ENCODE peak calls at places on chromosomes 5 and 9, in ten cellular contexts. One of them, this sample, is unnamed.

GRCh38 chr5:124670672-124671592 is 75.5 kb downstream of the ZNF608 start:
- DNase-seq in left ventricle myocardium inferior: no peak
- DNase-seq in GM23248: no peak
- DNase-seq in vagina: no peak
- DNase-seq in esophagus squamous epithelium: no peak
- DNase-seq in mesendoderm: no peak
- DNase-seq in AG09309: no peak
- DNase-seq in CD8-positive, alpha-beta T cell: no peak
- DNase-seq in prostate gland: no peak
- DNase-seq in K562: no peak
- DNase-seq in this sample: no peak

GRCh38 chr9:134437417-134438203 is 111.4 kb downstream of the RXRA start:
- DNase-seq in left ventricle myocardium inferior: no peak
- DNase-seq in GM23248: no peak
- DNase-seq in vagina: no peak
- DNase-seq in esophagus squamous epithelium: no peak
- DNase-seq in mesendoderm: no peak
- DNase-seq in AG09309: no peak
- DNase-seq in CD8-positive, alpha-beta T cell: no peak
- DNase-seq in prostate gland: no peak
- DNase-seq in K562: no peak
- DNase-seq in this sample: no peak

GRCh38 chr5:133977161-133977787 is 8.8 kb upstream of the C5orf15 start:
- DNase-seq in left ventricle myocardium inferior: no peak
- DNase-seq in GM23248: no peak
- DNase-seq in vagina: no peak
- DNase-seq in esophagus squamous epithelium: no peak
- DNase-seq in mesendoderm: no peak
- DNase-seq in AG09309: no peak
- DNase-seq in CD8-positive, alpha-beta T cell: no peak
- DNase-seq in prostate gland: no peak
- DNase-seq in K562: no peak
- DNase-seq in this sample: no peak

GRCh38 chr5:58582411-58583393 is at the start of gene RAB3C:
- DNase-seq in left ventricle myocardium inferior: peak; percentile 89
- DNase-seq in GM23248: peak; percentile 97
- DNase-seq in vagina: no peak
- DNase-seq in esophagus squamous epithelium: peak; percentile 54
- DNase-seq in mesendoderm: peak; percentile 98
- DNase-seq in AG09309: peak; percentile 70
- DNase-seq in CD8-positive, alpha-beta T cell: no peak
- DNase-seq in prostate gland: peak; percentile 82
- DNase-seq in K562: peak; percentile 23
- DNase-seq in this sample: peak; percentile 53

GRCh38 chr5:32932231-32932935 is 221.3 kb downstream of the NPR3 start:
- DNase-seq in left ventricle myocardium inferior: no peak
- DNase-seq in GM23248: peak; percentile 19
- DNase-seq in vagina: no peak
- DNase-seq in esophagus squamous epithelium: no peak
- DNase-seq in mesendoderm: no peak
- DNase-seq in AG09309: no peak
- DNase-seq in CD8-positive, alpha-beta T cell: no peak
- DNase-seq in prostate gland: no peak
- DNase-seq in K562: no peak
- DNase-seq in this sample: no peak

GRCh38 chr9:96486351-96487029 is 36.5 kb downstream of the HABP4 start:
- DNase-seq in left ventricle myocardium inferior: peak; percentile 79
- DNase-seq in GM23248: peak; percentile 92
- DNase-seq in vagina: no peak
- DNase-seq in esophagus squamous epithelium: no peak
- DNase-seq in mesendoderm: no peak
- DNase-seq in AG09309: peak; percentile 80
- DNase-seq in CD8-positive, alpha-beta T cell: no peak
- DNase-seq in prostate gland: no peak
- DNase-seq in K562: no peak
- DNase-seq in this sample: peak; percentile 45

GRCh38 chr9:73152445-73152844 is 780 bp downstream of the ANXA1 start:
- DNase-seq in left ventricle myocardium inferior: no peak
- DNase-seq in GM23248: peak; percentile 87
- DNase-seq in vagina: no peak
- DNase-seq in esophagus squamous epithelium: no peak
- DNase-seq in mesendoderm: peak; percentile 77
- DNase-seq in AG09309: no peak
- DNase-seq in CD8-positive, alpha-beta T cell: no peak
- DNase-seq in prostate gland: no peak
- DNase-seq in K562: no peak
- DNase-seq in this sample: no peak

GRCh38 chr5:152072076-152072475 is 147.4 kb upstream of the GLRA1 start:
- DNase-seq in left ventricle myocardium inferior: peak; percentile 41
- DNase-seq in GM23248: no peak
- DNase-seq in vagina: no peak
- DNase-seq in esophagus squamous epithelium: no peak
- DNase-seq in mesendoderm: peak; percentile 35
- DNase-seq in AG09309: no peak
- DNase-seq in CD8-positive, alpha-beta T cell: no peak
- DNase-seq in prostate gland: no peak
- DNase-seq in K562: no peak
- DNase-seq in this sample: no peak

GRCh38 chr9:133823189-133824105 is 85.3 kb upstream of the SARDH start:
- DNase-seq in left ventricle myocardium inferior: no peak
- DNase-seq in GM23248: no peak
- DNase-seq in vagina: no peak
- DNase-seq in esophagus squamous epithelium: no peak
- DNase-seq in mesendoderm: no peak
- DNase-seq in AG09309: no peak
- DNase-seq in CD8-positive, alpha-beta T cell: no peak
- DNase-seq in prostate gland: no peak
- DNase-seq in K562: no peak
- DNase-seq in this sample: no peak

GRCh38 chr5:151787817-151788216 is 16.1 kb downstream of the G3BP1 start:
- DNase-seq in left ventricle myocardium inferior: no peak
- DNase-seq in GM23248: no peak
- DNase-seq in vagina: no peak
- DNase-seq in esophagus squamous epithelium: no peak
- DNase-seq in mesendoderm: no peak
- DNase-seq in AG09309: no peak
- DNase-seq in CD8-positive, alpha-beta T cell: no peak
- DNase-seq in prostate gland: no peak
- DNase-seq in K562: no peak
- DNase-seq in this sample: no peak

GRCh38 chr5:134577796-134578577 is 52.5 kb downstream of the JADE2 start:
- DNase-seq in left ventricle myocardium inferior: peak; percentile 80
- DNase-seq in GM23248: peak; percentile 91
- DNase-seq in vagina: no peak
- DNase-seq in esophagus squamous epithelium: no peak
- DNase-seq in mesendoderm: peak; percentile 88
- DNase-seq in AG09309: peak; percentile 39
- DNase-seq in CD8-positive, alpha-beta T cell: peak; percentile 75
- DNase-seq in prostate gland: peak; percentile 78
- DNase-seq in K562: peak; percentile 85
- DNase-seq in this sample: no peak

DNA sequence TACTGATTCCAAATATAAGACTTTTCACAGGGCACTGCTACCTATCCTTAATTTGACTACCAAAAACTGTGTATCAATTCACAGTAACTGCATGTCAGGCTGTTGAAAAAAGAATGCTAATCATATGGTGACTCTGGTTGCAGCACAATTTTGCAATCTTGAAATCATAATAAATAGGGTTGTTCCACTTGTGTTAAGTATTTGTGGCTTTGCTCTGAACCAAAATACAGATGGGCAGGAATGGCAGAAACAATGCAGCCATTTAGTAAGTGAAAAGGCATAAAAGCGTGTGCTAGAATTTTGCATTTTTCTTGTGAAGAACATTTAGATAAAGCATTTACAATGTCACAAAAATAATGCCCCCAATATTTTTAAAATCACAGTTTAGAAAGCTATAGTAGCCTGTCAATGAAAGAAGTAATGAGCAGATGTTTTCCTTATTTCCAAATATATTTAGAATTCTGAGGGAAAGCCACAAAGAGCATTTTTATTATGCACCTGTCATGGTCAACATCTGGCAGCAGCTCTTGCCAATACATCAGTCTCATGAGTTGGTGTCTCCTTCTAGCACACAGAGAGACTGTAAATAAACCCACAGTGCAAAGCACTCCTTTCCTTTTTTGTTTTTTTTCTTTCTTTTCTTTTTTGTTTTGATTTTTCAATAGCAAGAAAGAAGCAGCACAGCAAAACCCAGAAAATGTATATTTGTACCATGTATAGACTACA is 54.8 kb upstream of the PAM start:
- DNase-seq in left ventricle myocardium inferior: no peak
- DNase-seq in GM23248: no peak
- DNase-seq in vagina: no peak
- DNase-seq in esophagus squamous epithelium: no peak
- DNase-seq in mesendoderm: no peak
- DNase-seq in AG09309: no peak
- DNase-seq in CD8-positive, alpha-beta T cell: no peak
- DNase-seq in prostate gland: no peak
- DNase-seq in K562: no peak
- DNase-seq in this sample: no peak
- H3K4me3 ChIP-seq in left ventricle myocardium inferior: no peak overlapping the region
- H3K4me3 ChIP-seq in GM23248: no peak overlapping the region
- H3K4me3 ChIP-seq in vagina: no peak overlapping the region
- H3K4me3 ChIP-seq in esophagus squamous epithelium: no peak overlapping the region
- H3K4me3 ChIP-seq in mesendoderm: no peak overlapping the region
- H3K4me3 ChIP-seq in AG09309: no peak overlapping the region
- H3K4me3 ChIP-seq in CD8-positive, alpha-beta T cell: no peak overlapping the region
- H3K4me3 ChIP-seq in prostate gland: no peak overlapping the region
- H3K4me3 ChIP-seq in K562: no peak overlapping the region
- H3K4me3 ChIP-seq in this sample: no peak overlapping the region

GRCh38 chr9:136599811-136600660 is 54.2 kb upstream of the NOTCH1 start:
- DNase-seq in left ventricle myocardium inferior: no peak
- DNase-seq in GM23248: no peak
- DNase-seq in vagina: no peak
- DNase-seq in esophagus squamous epithelium: no peak
- DNase-seq in mesendoderm: peak; percentile 50
- DNase-seq in AG09309: no peak
- DNase-seq in CD8-positive, alpha-beta T cell: no peak
- DNase-seq in prostate gland: no peak
- DNase-seq in K562: no peak
- DNase-seq in this sample: no peak

GRCh38 chr9:136596630-136597031 is 50.8 kb upstream of the NOTCH1 start:
- DNase-seq in left ventricle myocardium inferior: no peak
- DNase-seq in GM23248: no peak
- DNase-seq in vagina: no peak
- DNase-seq in esophagus squamous epithelium: no peak
- DNase-seq in mesendoderm: no peak
- DNase-seq in AG09309: no peak
- DNase-seq in CD8-positive, alpha-beta T cell: no peak
- DNase-seq in prostate gland: no peak
- DNase-seq in K562: no peak
- DNase-seq in this sample: no peak

GRCh38 chr9:136597965-136598364 is 52.1 kb upstream of the NOTCH1 start:
- DNase-seq in left ventricle myocardium inferior: no peak
- DNase-seq in GM23248: no peak
- DNase-seq in vagina: no peak
- DNase-seq in esophagus squamous epithelium: no peak
- DNase-seq in mesendoderm: no peak
- DNase-seq in AG09309: no peak
- DNase-seq in CD8-positive, alpha-beta T cell: no peak
- DNase-seq in prostate gland: no peak
- DNase-seq in K562: no peak
- DNase-seq in this sample: no peak

GRCh38 chr9:136597141-136597885 is 51.5 kb upstream of the NOTCH1 start:
- DNase-seq in left ventricle myocardium inferior: no peak
- DNase-seq in GM23248: no peak
- DNase-seq in vagina: no peak
- DNase-seq in esophagus squamous epithelium: no peak
- DNase-seq in mesendoderm: no peak
- DNase-seq in AG09309: no peak
- DNase-seq in CD8-positive, alpha-beta T cell: no peak
- DNase-seq in prostate gland: no peak
- DNase-seq in K562: no peak
- DNase-seq in this sample: no peak

DNA sequence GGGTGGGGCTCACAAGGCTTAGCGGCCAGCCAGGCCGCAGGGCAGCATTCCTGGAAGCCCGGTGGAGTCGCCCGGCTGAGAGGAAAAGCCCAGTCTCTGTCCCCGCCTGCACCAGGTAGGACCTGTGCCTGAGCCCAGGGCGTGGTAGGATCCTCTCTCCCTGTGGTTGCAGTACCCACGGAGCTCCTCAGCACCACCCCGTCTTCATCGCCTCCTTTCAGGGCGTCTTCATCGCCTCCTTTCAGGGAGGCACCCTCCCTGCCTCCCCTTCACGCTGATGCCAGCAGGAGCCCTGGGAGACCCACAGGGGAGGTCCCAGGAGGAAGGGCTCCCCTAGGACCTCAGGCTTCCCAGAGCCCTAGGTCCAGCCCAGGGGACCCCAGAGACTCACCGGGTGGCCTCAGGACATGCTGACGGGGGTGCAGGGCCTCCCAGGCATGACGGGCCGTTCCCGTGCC is 53.3 kb upstream of the NOTCH1 start:
- DNase-seq in left ventricle myocardium inferior: no peak
- DNase-seq in GM23248: no peak
- DNase-seq in vagina: no peak
- DNase-seq in esophagus squamous epithelium: no peak
- DNase-seq in mesendoderm: no peak
- DNase-seq in AG09309: no peak
- DNase-seq in CD8-positive, alpha-beta T cell: no peak
- DNase-seq in prostate gland: no peak
- DNase-seq in K562: no peak
- DNase-seq in this sample: no peak
- H3K4me3 ChIP-seq in left ventricle myocardium inferior: no peak overlapping the region
- H3K4me3 ChIP-seq in GM23248: no peak overlapping the region
- H3K4me3 ChIP-seq in vagina: no peak overlapping the region
- H3K4me3 ChIP-seq in esophagus squamous epithelium: no peak overlapping the region
- H3K4me3 ChIP-seq in mesendoderm: no peak overlapping the region
- H3K4me3 ChIP-seq in AG09309: no peak overlapping the region
- H3K4me3 ChIP-seq in CD8-positive, alpha-beta T cell: no peak overlapping the region
- H3K4me3 ChIP-seq in prostate gland: no peak overlapping the region
- H3K4me3 ChIP-seq in K562: no peak overlapping the region
- H3K4me3 ChIP-seq in this sample: no peak overlapping the region

GRCh38 chr5:55569513-55569865 is 34.7 kb upstream of the PLPP1 start:
- DNase-seq in left ventricle myocardium inferior: no peak
- DNase-seq in GM23248: no peak
- DNase-seq in vagina: no peak
- DNase-seq in esophagus squamous epithelium: no peak
- DNase-seq in mesendoderm: peak; percentile 27
- DNase-seq in AG09309: no peak
- DNase-seq in CD8-positive, alpha-beta T cell: no peak
- DNase-seq in prostate gland: no peak
- DNase-seq in K562: no peak
- DNase-seq in this sample: no peak
- H3K4me3 ChIP-seq in left ventricle myocardium inferior: no peak overlapping the region
- H3K4me3 ChIP-seq in GM23248: no peak overlapping the region
- H3K4me3 ChIP-seq in vagina: no peak overlapping the region
- H3K4me3 ChIP-seq in esophagus squamous epithelium: no peak overlapping the region
- H3K4me3 ChIP-seq in mesendoderm: no peak overlapping the region
- H3K4me3 ChIP-seq in AG09309: no peak overlapping the region
- H3K4me3 ChIP-seq in CD8-positive, alpha-beta T cell: no peak overlapping the region
- H3K4me3 ChIP-seq in prostate gland: no peak overlapping the region
- H3K4me3 ChIP-seq in K562: no peak overlapping the region
- H3K4me3 ChIP-seq in this sample: no peak overlapping the region

DNA sequence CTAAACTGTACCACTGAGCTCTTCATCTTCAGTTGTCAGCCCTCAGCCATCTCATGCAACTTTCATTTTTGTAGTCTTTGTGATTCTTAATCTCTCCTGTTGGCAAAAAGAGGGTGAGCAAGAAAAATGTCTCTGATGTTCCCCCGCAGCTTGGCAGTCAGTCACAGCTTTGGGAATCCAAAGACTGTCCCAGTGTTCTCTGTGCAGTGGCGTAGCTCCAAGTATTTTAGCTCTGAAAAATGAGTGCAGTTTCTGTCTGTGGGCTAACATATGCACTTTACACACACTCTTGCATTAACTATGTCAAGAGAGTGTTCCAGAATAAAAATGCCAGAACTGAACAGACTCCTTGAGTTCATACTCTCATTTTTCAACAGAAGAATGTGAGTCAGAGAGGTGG is 372.1 kb downstream of the TMEM232 start:
- DNase-seq in left ventricle myocardium inferior: no peak
- DNase-seq in GM23248: peak; percentile 45
- DNase-seq in vagina: no peak
- DNase-seq in esophagus squamous epithelium: no peak
- DNase-seq in mesendoderm: no peak
- DNase-seq in AG09309: no peak
- DNase-seq in CD8-positive, alpha-beta T cell: no peak
- DNase-seq in prostate gland: no peak
- DNase-seq in K562: no peak
- DNase-seq in this sample: no peak
- H3K4me3 ChIP-seq in left ventricle myocardium inferior: no peak overlapping the region
- H3K4me3 ChIP-seq in GM23248: no peak overlapping the region
- H3K4me3 ChIP-seq in vagina: no peak overlapping the region
- H3K4me3 ChIP-seq in esophagus squamous epithelium: no peak overlapping the region
- H3K4me3 ChIP-seq in mesendoderm: no peak overlapping the region
- H3K4me3 ChIP-seq in AG09309: no peak overlapping the region
- H3K4me3 ChIP-seq in CD8-positive, alpha-beta T cell: no peak overlapping the region
- H3K4me3 ChIP-seq in prostate gland: no peak overlapping the region
- H3K4me3 ChIP-seq in K562: no peak overlapping the region
- H3K4me3 ChIP-seq in this sample: no peak overlapping the region

This sample was measured in AG04449.